ENCODE peak calls at places on chromosome 5, in five cellular contexts. L is GM12878, W is HCT116, K is GM23338, X is K562. T is an unnamed sample.

GRCh38 chr5:129400395-129400983 is 59.6 kb upstream of the ADAMTS19 start:
- DNase-seq in X (no peak), L (no peak), K (no peak), W (no peak), T (no peak)

GRCh38 chr5:149700347-149700746 is 29.8 kb upstream of the PPARGC1B start:
- DNase-seq in W (no peak), L (no peak), X (no peak), K (no peak), T (no peak)

GRCh38 chr5:170275376-170275994 is 22.1 kb downstream of the LCP2 start:
- DNase-seq in K (no peak), L (no peak), W (no peak), X (no peak), T (no peak)

GRCh38 chr5:83430130-83431010 is 41.2 kb upstream of the VCAN start:
- DNase-seq in L (peak; percentile 21), X (peak; percentile 57), W (peak; percentile 75), K (peak; percentile 92), T (peak; percentile 53)

GRCh38 chr5:113020461-113021273 is 44.1 kb downstream of the DCP2 start:
- DNase-seq in L (no peak), K (no peak), W (peak; percentile 84), X (no peak), T (no peak)

GRCh38 chr5:164362835-164363234 is 857.4 kb downstream of the MAT2B start:
- DNase-seq in X (no peak), K (no peak), W (no peak), L (no peak), T (no peak)

GRCh38 chr5:7592910-7593309 is 197.0 kb downstream of the ADCY2 start:
- DNase-seq in L (no peak), X (peak; percentile 33), W (no peak), K (peak; percentile 52), T (no peak)

GRCh38 chr5:172175263-172175719 is 12.7 kb downstream of the STK10 start:
- DNase-seq in L (peak; percentile 75), K (no peak), X (no peak), W (no peak), T (peak; percentile 83)

GRCh38 chr5:14968796-14969195 is 97.2 kb upstream of the ANKH start:
- DNase-seq in W (no peak), X (no peak), L (no peak), K (no peak), T (no peak)

GRCh38 chr5:136159457-136159856 is 26.8 kb downstream of the SMAD5 start:
- DNase-seq in X (no peak), L (no peak), W (no peak), K (no peak), T (no peak)

GRCh38 chr5:127922603-127923002 is 161.0 kb upstream of the SLC12A2 start:
- DNase-seq in W (no peak), X (no peak), L (no peak), K (no peak), T (no peak)

GRCh38 chr5:137751869-137752491 is 2.2 kb downstream of the HNRNPA0 start:
- DNase-seq in L (no peak), W (peak; percentile 64), X (peak; percentile 27), K (peak; percentile 79), T (peak; percentile 20)

GRCh38 chr5:95615164-95615467 is 4.8 kb upstream of the GPR150 start:
- DNase-seq in L (peak; percentile 49), K (no peak), X (no peak), W (no peak), T (no peak)

GRCh38 chr5:179893958-179894895 is 13.5 kb downstream of the TBC1D9B start:
- DNase-seq in L (no peak), W (no peak), X (no peak), K (no peak), T (no peak)

GRCh38 chr5:93221-93980 is 1.4 kb downstream of the PLEKHG4B start:
- DNase-seq in X (no peak), L (no peak), K (peak; percentile 33), W (no peak), T (no peak)

GRCh38 chr5:175718401-175719108 is 60.7 kb downstream of the HRH2 start:
- DNase-seq in K (peak; percentile 76), X (peak; percentile 31), L (no peak), W (peak; percentile 16), T (peak; percentile 59)

GRCh38 chr5:84343171-84343570 is 41.5 kb downstream of the EDIL3 start:
- DNase-seq in W (no peak), X (no peak), L (no peak), K (no peak), T (no peak)

GRCh38 chr5:132389453-132390286 is 20.2 kb downstream of the SLC22A5 start:
- DNase-seq in K (no peak), X (no peak), L (no peak), W (peak; percentile 99), T (peak; percentile 71)

GRCh38 chr5:21802869-21803490 is 1050.2 kb downstream of the CDH12 start:
- DNase-seq in K (peak; percentile 54), W (no peak), X (no peak), L (no peak), T (no peak)

GRCh38 chr5:23330726-23331125 is 176.7 kb upstream of the PRDM9 start:
- DNase-seq in L (no peak), W (no peak), K (no peak), X (no peak), T (no peak)

GRCh38 chr5:143263272-143263810 is 140.1 kb downstream of the NR3C1 start:
- DNase-seq in K (no peak), X (no peak), L (no peak), W (no peak), T (no peak)

GRCh38 chr5:108167174-108167573 is 214.7 kb downstream of the FBXL17 start:
- DNase-seq in X (no peak), L (no peak), W (no peak), K (no peak), T (no peak)

GRCh38 chr5:11182441-11183080 is 421.5 kb upstream of the DAP start:
- DNase-seq in L (no peak), W (peak; percentile 18), K (peak; percentile 85), X (peak; percentile 38), T (no peak)

GRCh38 chr5:96821260-96821916 is 13.6 kb upstream of the ERAP1 start:
- DNase-seq in W (no peak), L (no peak), X (no peak), K (peak; percentile 52), T (no peak)

GRCh38 chr5:96823060-96823459 is 15.3 kb upstream of the ERAP1 start:
- DNase-seq in L (no peak), X (no peak), K (no peak), W (no peak), T (no peak)

GRCh38 chr5:96825243-96825642 is 17.5 kb upstream of the ERAP1 start:
- DNase-seq in L (no peak), K (no peak), W (no peak), X (no peak), T (no peak)

GRCh38 chr5:96826071-96826470 is 18.3 kb upstream of the ERAP1 start:
- DNase-seq in K (no peak), X (no peak), W (no peak), L (no peak), T (no peak)

GRCh38 chr5:96823900-96824351 is 16.2 kb upstream of the ERAP1 start:
- DNase-seq in W (no peak), K (no peak), X (no peak), L (no peak), T (no peak)
- TF ChIP-seq CTCF in W (no peak), K (no peak), X (no peak), L (no peak), T (no peak)

DNA sequence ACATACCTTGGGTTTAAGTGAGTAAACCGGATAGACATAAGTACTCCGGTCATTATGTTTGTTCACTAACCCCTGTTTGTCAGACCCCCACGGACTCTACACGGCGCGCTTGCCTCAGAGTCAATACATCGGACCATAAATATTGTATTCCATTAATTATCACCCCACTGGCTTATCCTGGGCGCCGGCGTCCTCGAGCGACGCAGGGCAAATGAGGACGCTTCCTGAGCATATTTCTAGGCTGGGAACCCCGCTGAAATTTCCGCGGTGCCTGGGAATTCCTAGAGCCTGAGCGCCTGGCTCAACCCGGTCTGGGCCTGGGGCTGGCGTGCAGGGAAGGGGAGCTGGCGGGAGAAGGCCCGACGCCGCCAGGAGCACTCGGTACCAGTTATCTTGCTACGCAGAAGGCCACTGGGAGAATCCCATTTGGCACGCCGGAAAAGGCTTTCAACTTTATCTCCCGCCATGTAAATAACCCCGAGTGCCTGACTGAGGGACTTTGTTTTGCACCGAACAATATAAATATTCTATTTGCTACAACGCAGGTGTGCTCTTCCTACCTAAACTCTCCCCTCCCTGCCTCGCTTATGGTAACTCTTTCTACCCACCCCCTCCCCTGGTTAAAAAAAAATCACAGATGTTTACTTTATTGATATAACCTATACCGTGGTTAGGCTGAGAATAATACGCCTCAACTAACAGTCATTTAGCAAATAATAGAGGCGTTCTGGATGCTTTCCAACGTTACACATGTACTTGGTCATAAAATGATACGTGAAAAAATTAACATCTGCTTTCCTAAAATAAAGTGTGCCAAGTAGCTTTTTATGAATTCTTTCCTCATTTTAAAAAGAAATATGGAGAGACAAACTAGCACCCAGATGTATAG is 19.5 kb downstream of the NR2F1 start:
- DNase-seq in K (peak; percentile 87), L (no peak), W (no peak), X (no peak), T (no peak)
- H3K4me3 ChIP-seq in K (peak overlapping the region; percentile 42), L (no peak overlapping the region), W (no peak overlapping the region), X (no peak overlapping the region), T (no peak overlapping the region)

DNA sequence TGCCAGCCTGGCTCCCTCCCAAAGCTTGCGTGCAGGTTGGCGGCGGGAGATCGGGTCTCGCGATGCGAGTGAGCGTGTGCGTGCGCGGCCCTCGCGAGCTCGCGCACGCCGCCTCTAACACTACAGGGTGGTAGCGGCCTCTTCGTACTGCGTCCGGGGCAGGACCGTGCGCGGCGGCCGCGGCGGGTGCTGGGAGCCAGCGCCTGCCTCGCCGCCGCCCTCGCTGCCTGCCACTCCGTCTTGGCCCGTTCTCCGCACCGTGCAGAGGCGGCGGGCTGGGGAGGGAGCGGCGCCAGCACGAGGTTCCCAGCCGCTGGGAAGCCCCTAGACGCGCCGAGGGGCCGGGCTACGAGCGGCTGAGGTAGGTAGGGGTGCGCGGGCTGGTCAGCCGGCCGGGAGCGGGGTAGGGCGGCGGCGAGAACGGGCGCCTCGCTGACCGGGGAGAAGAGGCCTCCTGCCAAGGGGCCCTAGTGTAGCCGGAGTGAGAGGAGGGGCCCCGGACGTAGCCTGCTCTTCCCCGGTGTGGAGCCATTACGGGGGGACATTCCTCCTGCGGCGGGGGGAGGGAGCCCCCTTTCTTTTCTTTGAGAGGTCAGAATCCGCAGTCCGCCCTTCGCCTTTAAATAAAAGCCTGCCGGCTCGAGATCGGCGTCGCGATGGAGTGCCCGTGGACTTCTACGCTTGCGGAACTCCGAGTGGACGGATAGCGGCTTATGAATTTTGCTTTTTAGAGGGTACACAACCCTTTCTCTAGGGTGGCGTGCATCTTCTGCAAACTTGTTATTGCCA is at the start of gene C5orf24:
- DNase-seq in K (peak; percentile 87), X (peak; percentile 92), W (peak; percentile 89), L (peak; percentile 90), T (peak; percentile 96)
- TF ChIP-seq POLR2AphosphoS5 in K (peak; percentile 85), X (peak; percentile 89), W (peak; percentile 99), L (peak; percentile 94), T (peak; percentile 98)

GRCh38 chr5:26868504-26868903 is 169.9 kb downstream of the CDH9 start:
- DNase-seq in L (no peak), X (no peak), K (no peak), W (no peak), T (no peak)
- TF ChIP-seq CTCF in L (no peak), X (no peak), K (no peak), W (no peak), T (no peak)

DNA sequence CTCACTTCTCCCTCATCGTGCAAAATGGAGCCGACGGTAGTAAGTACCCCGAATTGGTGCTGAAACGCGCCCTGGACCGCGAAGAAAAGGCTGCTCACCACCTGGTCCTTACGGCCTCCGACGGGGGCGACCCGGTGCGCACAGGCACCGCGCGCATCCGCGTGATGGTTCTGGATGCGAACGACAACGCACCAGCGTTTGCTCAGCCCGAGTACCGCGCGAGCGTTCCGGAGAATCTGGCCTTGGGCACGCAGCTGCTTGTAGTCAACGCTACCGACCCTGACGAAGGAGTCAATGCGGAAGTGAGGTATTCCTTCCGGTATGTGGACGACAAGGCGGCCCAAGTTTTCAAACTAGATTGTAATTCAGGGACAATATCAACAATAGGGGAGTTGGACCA is 979 bp downstream of the PCDHGA12 start:
- DNase-seq in K (no peak), X (no peak), W (no peak), L (no peak), T (no peak)
- H3K4me3 ChIP-seq in K (no peak overlapping the region), X (no peak overlapping the region), W (no peak overlapping the region), L (no peak overlapping the region), T (no peak overlapping the region)

T was measured in transverse colon.